ENCODE peak calls at places on chromosomes 11 and 22, in seven cellular contexts. One of them, this sample, is unnamed.

GRCh38 chr22:42299586-42300285 is 29.3 kb upstream of the TCF20 start:
- DNase-seq in AG04449: no peak
- DNase-seq in GM06990: no peak
- DNase-seq in right lobe of liver: no peak
- DNase-seq in dorsolateral prefrontal cortex: no peak
- DNase-seq in cardiac fibroblast: no peak
- DNase-seq in adrenal gland: no peak
- DNase-seq in this sample: no peak

GRCh38 chr11:45896392-45897068 is 10.5 kb downstream of the FREY1 start:
- DNase-seq in dorsolateral prefrontal cortex: no peak
- DNase-seq in right lobe of liver: no peak
- DNase-seq in AG04449: no peak
- DNase-seq in adrenal gland: no peak
- DNase-seq in GM06990: no peak
- DNase-seq in cardiac fibroblast: no peak
- DNase-seq in this sample: no peak

GRCh38 chr11:107549253-107549953 is 16.1 kb downstream of the ALKBH8 start:
- DNase-seq in adrenal gland: no peak
- DNase-seq in right lobe of liver: no peak
- DNase-seq in cardiac fibroblast: peak
- DNase-seq in AG04449: no peak
- DNase-seq in GM06990: peak
- DNase-seq in dorsolateral prefrontal cortex: no peak
- DNase-seq in this sample: peak

GRCh38 chr11:12189543-12190235 is 79.3 kb downstream of the MICAL2 start:
- DNase-seq in cardiac fibroblast: no peak
- DNase-seq in GM06990: no peak
- DNase-seq in AG04449: no peak
- DNase-seq in adrenal gland: no peak
- DNase-seq in right lobe of liver: no peak
- DNase-seq in dorsolateral prefrontal cortex: no peak
- DNase-seq in this sample: no peak

GRCh38 chr22:28231423-28231822 is 312.4 kb upstream of the PITPNB start:
- DNase-seq in dorsolateral prefrontal cortex: no peak
- DNase-seq in cardiac fibroblast: peak
- DNase-seq in right lobe of liver: no peak
- DNase-seq in adrenal gland: no peak
- DNase-seq in AG04449: no peak
- DNase-seq in GM06990: no peak
- DNase-seq in this sample: peak

GRCh38 chr11:134560066-134560465 is 148.0 kb upstream of the B3GAT1 start:
- DNase-seq in dorsolateral prefrontal cortex: no peak
- DNase-seq in GM06990: no peak
- DNase-seq in AG04449: no peak
- DNase-seq in adrenal gland: no peak
- DNase-seq in right lobe of liver: no peak
- DNase-seq in cardiac fibroblast: no peak
- DNase-seq in this sample: no peak

GRCh38 chr11:93611836-93612677 is 49.4 kb upstream of the CEP295 start:
- DNase-seq in cardiac fibroblast: no peak
- DNase-seq in AG04449: no peak
- DNase-seq in GM06990: no peak
- DNase-seq in right lobe of liver: no peak
- DNase-seq in adrenal gland: no peak
- DNase-seq in dorsolateral prefrontal cortex: no peak
- DNase-seq in this sample: no peak

GRCh38 chr22:36162127-36163034 is 1.8 kb upstream of the APOL3 start:
- DNase-seq in cardiac fibroblast: no peak
- DNase-seq in dorsolateral prefrontal cortex: no peak
- DNase-seq in adrenal gland: no peak
- DNase-seq in AG04449: no peak
- DNase-seq in GM06990: peak
- DNase-seq in right lobe of liver: no peak
- DNase-seq in this sample: no peak

GRCh38 chr11:106160494-106160893 is 83.0 kb downstream of the AASDHPPT start:
- DNase-seq in adrenal gland: no peak
- DNase-seq in GM06990: no peak
- DNase-seq in right lobe of liver: no peak
- DNase-seq in dorsolateral prefrontal cortex: no peak
- DNase-seq in cardiac fibroblast: no peak
- DNase-seq in AG04449: no peak
- DNase-seq in this sample: no peak

GRCh38 chr11:72703281-72704008 is 29.2 kb upstream of the PDE2A start:
- DNase-seq in dorsolateral prefrontal cortex: peak
- DNase-seq in cardiac fibroblast: peak
- DNase-seq in GM06990: no peak
- DNase-seq in right lobe of liver: no peak
- DNase-seq in adrenal gland: no peak
- DNase-seq in AG04449: peak
- DNase-seq in this sample: no peak

DNA sequence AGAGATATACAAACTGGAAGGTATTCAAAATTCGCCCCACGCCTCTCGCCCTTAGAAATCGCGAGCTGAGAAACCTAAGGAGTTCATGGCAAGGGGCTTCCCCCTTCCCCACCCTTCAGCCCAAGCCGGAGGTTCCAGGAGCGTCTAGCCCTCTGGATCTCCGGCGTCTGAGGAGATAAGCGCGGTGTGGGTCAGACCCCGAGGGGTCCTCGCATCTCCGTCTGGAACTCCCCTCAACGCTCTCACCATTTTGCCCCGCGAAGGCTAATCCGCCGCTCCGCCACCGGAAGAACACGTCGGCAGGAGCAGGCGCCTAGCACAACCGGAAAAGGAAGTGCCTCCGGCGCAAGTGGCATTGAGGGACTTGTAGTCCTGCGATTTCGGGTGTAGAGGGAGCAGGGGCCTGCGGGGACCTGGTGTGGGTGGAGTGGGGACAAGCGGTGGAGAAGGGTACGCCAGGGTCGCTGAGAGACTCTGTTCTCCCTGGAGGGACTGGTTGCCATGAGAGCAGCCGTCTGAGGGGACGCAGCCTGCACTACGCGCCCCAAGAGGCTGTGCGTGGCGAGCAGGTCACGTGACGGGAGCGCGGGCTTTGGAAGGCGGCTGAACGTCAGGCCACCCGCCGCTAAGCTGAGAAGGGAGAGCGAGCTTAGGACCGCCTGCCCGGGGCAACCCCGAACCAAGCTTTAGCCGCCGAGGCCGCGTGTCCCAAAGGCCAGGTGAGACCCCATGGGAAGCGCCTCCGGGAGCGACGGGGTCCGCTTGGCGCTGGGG is at the start of the genes FEN1 and TMEM258:
- DNase-seq in GM06990: peak
- DNase-seq in right lobe of liver: peak
- DNase-seq in cardiac fibroblast: peak
- DNase-seq in dorsolateral prefrontal cortex: peak
- DNase-seq in AG04449: peak
- DNase-seq in adrenal gland: peak
- DNase-seq in this sample: peak
- TF ChIP-seq CTCF in GM06990: no peak
- TF ChIP-seq CTCF in right lobe of liver: no peak
- TF ChIP-seq CTCF in cardiac fibroblast: no peak
- TF ChIP-seq CTCF in dorsolateral prefrontal cortex: peak
- TF ChIP-seq CTCF in AG04449: no peak
- TF ChIP-seq CTCF in adrenal gland: peak
- TF ChIP-seq CTCF in this sample: no peak

GRCh38 chr22:39017596-39018365 is 3.1 kb upstream of the APOBEC3D start:
- DNase-seq in cardiac fibroblast: no peak
- DNase-seq in AG04449: no peak
- DNase-seq in GM06990: no peak
- DNase-seq in dorsolateral prefrontal cortex: no peak
- DNase-seq in adrenal gland: no peak
- DNase-seq in right lobe of liver: no peak
- DNase-seq in this sample: no peak
- H3K4me3 ChIP-seq in cardiac fibroblast: no peak
- H3K4me3 ChIP-seq in AG04449: no peak
- H3K4me3 ChIP-seq in GM06990: no peak
- H3K4me3 ChIP-seq in dorsolateral prefrontal cortex: no peak
- H3K4me3 ChIP-seq in adrenal gland: no peak
- H3K4me3 ChIP-seq in right lobe of liver: no peak
- H3K4me3 ChIP-seq in this sample: no peak

DNA sequence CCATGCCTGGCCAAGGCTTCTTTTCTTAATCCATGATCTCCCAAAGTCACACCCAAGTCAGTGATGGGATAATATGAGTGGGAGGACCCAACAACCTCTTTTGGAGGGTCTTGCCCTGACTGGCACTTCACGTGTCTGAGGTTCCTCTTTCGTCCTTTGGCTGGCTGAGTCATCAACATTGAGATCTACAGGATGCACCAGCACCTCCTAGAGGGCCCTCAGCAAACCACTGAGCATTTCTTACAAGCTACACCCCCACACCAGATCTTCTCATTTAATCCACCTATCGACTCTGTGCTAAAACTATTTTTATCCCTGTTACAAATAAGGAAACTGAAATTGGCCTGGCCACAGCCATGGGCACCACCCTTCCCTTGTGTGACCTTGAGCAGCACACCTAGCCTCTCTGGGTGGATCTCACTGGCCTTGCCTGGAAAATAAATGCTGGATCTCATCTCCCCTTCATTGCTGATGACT is 63.4 kb downstream of the FLI1 start:
- DNase-seq in GM06990: peak
- DNase-seq in dorsolateral prefrontal cortex: no peak
- DNase-seq in AG04449: no peak
- DNase-seq in adrenal gland: peak
- DNase-seq in cardiac fibroblast: peak
- DNase-seq in right lobe of liver: no peak
- DNase-seq in this sample: no peak
- TF ChIP-seq CTCF in GM06990: peak
- TF ChIP-seq CTCF in dorsolateral prefrontal cortex: no peak
- TF ChIP-seq CTCF in AG04449: no peak
- TF ChIP-seq CTCF in adrenal gland: peak
- TF ChIP-seq CTCF in cardiac fibroblast: peak
- TF ChIP-seq CTCF in right lobe of liver: peak
- TF ChIP-seq CTCF in this sample: peak

GRCh38 chr22:27193215-27193614 is 535.8 kb downstream of the MIAT start:
- DNase-seq in GM06990: no peak
- DNase-seq in right lobe of liver: no peak
- DNase-seq in dorsolateral prefrontal cortex: no peak
- DNase-seq in adrenal gland: no peak
- DNase-seq in cardiac fibroblast: no peak
- DNase-seq in AG04449: no peak
- DNase-seq in this sample: no peak

GRCh38 chr22:27193636-27194035 is 536.2 kb downstream of the MIAT start:
- DNase-seq in right lobe of liver: no peak
- DNase-seq in GM06990: no peak
- DNase-seq in dorsolateral prefrontal cortex: no peak
- DNase-seq in cardiac fibroblast: no peak
- DNase-seq in AG04449: no peak
- DNase-seq in adrenal gland: no peak
- DNase-seq in this sample: no peak

GRCh38 chr22:27195104-27195503 is 537.7 kb downstream of the MIAT start:
- DNase-seq in adrenal gland: no peak
- DNase-seq in dorsolateral prefrontal cortex: peak
- DNase-seq in right lobe of liver: no peak
- DNase-seq in GM06990: no peak
- DNase-seq in cardiac fibroblast: no peak
- DNase-seq in AG04449: no peak
- DNase-seq in this sample: no peak

GRCh38 chr22:27195516-27195915 is 538.1 kb downstream of the MIAT start:
- DNase-seq in GM06990: no peak
- DNase-seq in right lobe of liver: no peak
- DNase-seq in dorsolateral prefrontal cortex: no peak
- DNase-seq in cardiac fibroblast: no peak
- DNase-seq in adrenal gland: no peak
- DNase-seq in AG04449: no peak
- DNase-seq in this sample: no peak

DNA sequence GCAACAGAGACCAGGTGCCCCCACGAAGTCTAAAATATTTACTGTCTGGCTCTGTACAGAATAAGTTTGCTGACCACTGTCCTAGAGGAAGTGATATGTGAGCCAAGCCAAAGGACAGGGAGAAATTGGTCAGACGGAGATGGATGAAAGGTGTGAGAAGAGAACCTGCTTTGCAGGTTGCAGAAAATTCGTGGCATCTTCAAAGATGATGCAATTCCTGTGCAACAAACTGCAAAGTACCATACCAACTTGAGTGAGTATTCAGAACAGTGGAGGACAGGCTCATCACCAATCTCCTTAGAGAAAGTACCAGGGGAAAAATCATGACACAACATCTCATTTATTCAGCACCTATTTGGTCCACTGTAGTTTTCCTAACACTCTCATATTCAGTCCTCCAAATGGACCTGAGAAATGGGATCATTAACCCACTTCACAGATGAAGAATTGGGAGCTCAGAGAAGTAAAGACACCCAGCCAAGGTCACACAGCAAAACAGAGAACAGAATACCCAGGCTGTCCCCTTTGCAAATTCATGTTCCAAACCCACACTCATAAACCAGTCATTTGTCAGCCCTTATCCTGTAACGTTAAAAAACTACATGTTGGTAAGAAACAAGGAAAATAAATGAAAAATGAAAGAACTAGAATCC is 536.8 kb downstream of the MIAT start:
- DNase-seq in right lobe of liver: no peak
- DNase-seq in cardiac fibroblast: no peak
- DNase-seq in GM06990: no peak
- DNase-seq in AG04449: no peak
- DNase-seq in adrenal gland: no peak
- DNase-seq in dorsolateral prefrontal cortex: no peak
- DNase-seq in this sample: no peak
- H3K4me3 ChIP-seq in right lobe of liver: no peak
- H3K4me3 ChIP-seq in cardiac fibroblast: no peak
- H3K4me3 ChIP-seq in GM06990: no peak
- H3K4me3 ChIP-seq in AG04449: no peak
- H3K4me3 ChIP-seq in adrenal gland: no peak
- H3K4me3 ChIP-seq in dorsolateral prefrontal cortex: no peak
- H3K4me3 ChIP-seq in this sample: no peak

GRCh38 chr11:3049430-3050243 is 7.6 kb downstream of the CARS1 start:
- DNase-seq in dorsolateral prefrontal cortex: peak
- DNase-seq in adrenal gland: peak
- DNase-seq in AG04449: peak
- DNase-seq in cardiac fibroblast: peak
- DNase-seq in right lobe of liver: peak
- DNase-seq in GM06990: peak
- DNase-seq in this sample: peak
- TF ChIP-seq CTCF in dorsolateral prefrontal cortex: peak
- TF ChIP-seq CTCF in adrenal gland: peak
- TF ChIP-seq CTCF in AG04449: peak
- TF ChIP-seq CTCF in cardiac fibroblast: peak
- TF ChIP-seq CTCF in right lobe of liver: peak
- TF ChIP-seq CTCF in GM06990: peak
- TF ChIP-seq CTCF in this sample: peak